ENCODE peak calls at places on chromosomes 16 and 17, in ten cellular contexts. One of them, this sample, is unnamed.

GRCh38 chr17:51764387-51764971 is 394.0 kb downstream of the CA10 start:
- DNase-seq in IMR-90: peak
- DNase-seq in lower lobe of right lung: no peak
- DNase-seq in CD4-positive, CD25-positive, alpha-beta regulatory T cell: peak
- DNase-seq in SK-N-MC: peak
- DNase-seq in ovary: peak
- DNase-seq in stomach: peak
- DNase-seq in H1: peak
- DNase-seq in psoas muscle: no peak
- DNase-seq in K562: peak
- DNase-seq in this sample: peak

GRCh38 chr17:43319293-43320124 is 79.3 kb upstream of the ARL4D start:
- DNase-seq in psoas muscle: no peak
- DNase-seq in lower lobe of right lung: no peak
- DNase-seq in H1: no peak
- DNase-seq in K562: no peak
- DNase-seq in stomach: no peak
- DNase-seq in IMR-90: no peak
- DNase-seq in SK-N-MC: no peak
- DNase-seq in ovary: no peak
- DNase-seq in CD4-positive, CD25-positive, alpha-beta regulatory T cell: no peak
- DNase-seq in this sample: no peak

GRCh38 chr16:19783847-19784736 is 66.0 kb downstream of the IQCK start:
- DNase-seq in H1: no peak
- DNase-seq in IMR-90: no peak
- DNase-seq in stomach: no peak
- DNase-seq in CD4-positive, CD25-positive, alpha-beta regulatory T cell: no peak
- DNase-seq in ovary: no peak
- DNase-seq in lower lobe of right lung: no peak
- DNase-seq in SK-N-MC: no peak
- DNase-seq in K562: no peak
- DNase-seq in psoas muscle: no peak
- DNase-seq in this sample: no peak

GRCh38 chr16:9124908-9125584 is 33.6 kb downstream of the HAPSTR1 start:
- DNase-seq in H1: no peak
- DNase-seq in CD4-positive, CD25-positive, alpha-beta regulatory T cell: no peak
- DNase-seq in stomach: no peak
- DNase-seq in K562: no peak
- DNase-seq in lower lobe of right lung: no peak
- DNase-seq in ovary: no peak
- DNase-seq in IMR-90: no peak
- DNase-seq in psoas muscle: no peak
- DNase-seq in SK-N-MC: no peak
- DNase-seq in this sample: no peak

GRCh38 chr16:74455619-74456289 is 34.5 kb upstream of the CLEC18B start:
- DNase-seq in K562: no peak
- DNase-seq in H1: no peak
- DNase-seq in CD4-positive, CD25-positive, alpha-beta regulatory T cell: no peak
- DNase-seq in ovary: no peak
- DNase-seq in stomach: no peak
- DNase-seq in IMR-90: peak
- DNase-seq in lower lobe of right lung: no peak
- DNase-seq in SK-N-MC: no peak
- DNase-seq in psoas muscle: no peak
- DNase-seq in this sample: peak

GRCh38 chr16:49345829-49346228 is 27.8 kb upstream of the C16orf78 start:
- DNase-seq in K562: no peak
- DNase-seq in SK-N-MC: no peak
- DNase-seq in lower lobe of right lung: no peak
- DNase-seq in CD4-positive, CD25-positive, alpha-beta regulatory T cell: no peak
- DNase-seq in ovary: no peak
- DNase-seq in stomach: no peak
- DNase-seq in psoas muscle: no peak
- DNase-seq in H1: no peak
- DNase-seq in IMR-90: no peak
- DNase-seq in this sample: no peak

GRCh38 chr17:14205992-14206461 is 30.6 kb downstream of the CDRT15 start:
- DNase-seq in H1: no peak
- DNase-seq in IMR-90: no peak
- DNase-seq in stomach: peak
- DNase-seq in ovary: no peak
- DNase-seq in CD4-positive, CD25-positive, alpha-beta regulatory T cell: peak
- DNase-seq in SK-N-MC: no peak
- DNase-seq in K562: no peak
- DNase-seq in lower lobe of right lung: peak
- DNase-seq in psoas muscle: peak
- DNase-seq in this sample: no peak

GRCh38 chr17:78383725-78384471 is 5.4 kb downstream of the PGS1 start:
- DNase-seq in SK-N-MC: no peak
- DNase-seq in K562: no peak
- DNase-seq in lower lobe of right lung: peak
- DNase-seq in stomach: peak
- DNase-seq in H1: no peak
- DNase-seq in CD4-positive, CD25-positive, alpha-beta regulatory T cell: no peak
- DNase-seq in psoas muscle: peak
- DNase-seq in ovary: no peak
- DNase-seq in IMR-90: peak
- DNase-seq in this sample: peak

GRCh38 chr17:48642843-48643696 is 16.9 kb upstream of the HOXB9 start:
- DNase-seq in CD4-positive, CD25-positive, alpha-beta regulatory T cell: no peak
- DNase-seq in ovary: no peak
- DNase-seq in H1: no peak
- DNase-seq in SK-N-MC: no peak
- DNase-seq in IMR-90: no peak
- DNase-seq in lower lobe of right lung: no peak
- DNase-seq in stomach: no peak
- DNase-seq in psoas muscle: no peak
- DNase-seq in K562: no peak
- DNase-seq in this sample: no peak

GRCh38 chr16:69554495-69554894 is 11.3 kb upstream of the NFAT5 start:
- DNase-seq in ovary: no peak
- DNase-seq in CD4-positive, CD25-positive, alpha-beta regulatory T cell: no peak
- DNase-seq in stomach: no peak
- DNase-seq in psoas muscle: no peak
- DNase-seq in SK-N-MC: no peak
- DNase-seq in K562: peak
- DNase-seq in lower lobe of right lung: no peak
- DNase-seq in H1: no peak
- DNase-seq in IMR-90: no peak
- DNase-seq in this sample: no peak

GRCh38 chr16:24482681-24483202 is 56.6 kb upstream of the RBBP6 start:
- DNase-seq in H1: peak
- DNase-seq in stomach: no peak
- DNase-seq in lower lobe of right lung: no peak
- DNase-seq in IMR-90: no peak
- DNase-seq in ovary: no peak
- DNase-seq in CD4-positive, CD25-positive, alpha-beta regulatory T cell: no peak
- DNase-seq in SK-N-MC: no peak
- DNase-seq in K562: no peak
- DNase-seq in psoas muscle: no peak
- DNase-seq in this sample: no peak

DNA sequence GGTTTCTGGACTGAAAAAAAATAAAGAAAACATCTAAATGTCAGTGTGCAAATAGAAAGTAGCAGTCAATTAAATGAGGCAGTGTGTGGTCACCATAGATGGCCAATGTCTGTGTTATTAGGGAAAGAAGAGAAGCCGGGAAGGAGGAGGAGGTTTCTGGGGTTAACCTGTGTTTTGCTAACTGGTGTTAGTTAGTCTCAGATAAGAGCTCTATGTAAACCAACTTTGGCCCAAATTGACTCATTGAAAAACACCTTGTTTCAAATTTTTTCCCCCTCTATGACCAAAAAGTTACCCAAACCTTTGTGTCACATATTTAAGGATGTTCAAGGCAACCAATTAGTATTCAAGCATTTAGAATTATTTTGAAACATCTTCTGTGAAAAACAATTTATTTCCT is 530.9 kb downstream of the MAF start:
- DNase-seq in K562: no peak
- DNase-seq in CD4-positive, CD25-positive, alpha-beta regulatory T cell: no peak
- DNase-seq in ovary: no peak
- DNase-seq in SK-N-MC: no peak
- DNase-seq in H1: no peak
- DNase-seq in stomach: no peak
- DNase-seq in psoas muscle: no peak
- DNase-seq in lower lobe of right lung: no peak
- DNase-seq in IMR-90: no peak
- DNase-seq in this sample: no peak
- H3K27ac ChIP-seq in K562: no peak
- H3K27ac ChIP-seq in CD4-positive, CD25-positive, alpha-beta regulatory T cell: no peak
- H3K27ac ChIP-seq in ovary: peak
- H3K27ac ChIP-seq in SK-N-MC: no peak
- H3K27ac ChIP-seq in H1: no peak
- H3K27ac ChIP-seq in stomach: no peak
- H3K27ac ChIP-seq in psoas muscle: no peak
- H3K27ac ChIP-seq in lower lobe of right lung: peak
- H3K27ac ChIP-seq in IMR-90: no peak
- H3K27ac ChIP-seq in this sample: no peak

GRCh38 chr17:34635876-34636275 is 56.5 kb downstream of the TMEM132E start:
- DNase-seq in psoas muscle: peak
- DNase-seq in ovary: no peak
- DNase-seq in IMR-90: no peak
- DNase-seq in K562: no peak
- DNase-seq in lower lobe of right lung: peak
- DNase-seq in SK-N-MC: no peak
- DNase-seq in stomach: no peak
- DNase-seq in H1: no peak
- DNase-seq in CD4-positive, CD25-positive, alpha-beta regulatory T cell: no peak
- DNase-seq in this sample: no peak

GRCh38 chr17:34637041-34637547 is 57.7 kb downstream of the TMEM132E start:
- DNase-seq in K562: no peak
- DNase-seq in SK-N-MC: no peak
- DNase-seq in IMR-90: no peak
- DNase-seq in ovary: no peak
- DNase-seq in psoas muscle: no peak
- DNase-seq in CD4-positive, CD25-positive, alpha-beta regulatory T cell: no peak
- DNase-seq in lower lobe of right lung: peak
- DNase-seq in H1: no peak
- DNase-seq in stomach: no peak
- DNase-seq in this sample: no peak

GRCh38 chr17:34639706-34640425 is 60.5 kb downstream of the TMEM132E start:
- DNase-seq in H1: no peak
- DNase-seq in K562: no peak
- DNase-seq in SK-N-MC: no peak
- DNase-seq in psoas muscle: no peak
- DNase-seq in IMR-90: no peak
- DNase-seq in stomach: no peak
- DNase-seq in lower lobe of right lung: peak
- DNase-seq in CD4-positive, CD25-positive, alpha-beta regulatory T cell: no peak
- DNase-seq in ovary: no peak
- DNase-seq in this sample: no peak

GRCh38 chr17:34638526-34639260 is 59.3 kb downstream of the TMEM132E start:
- DNase-seq in psoas muscle: no peak
- DNase-seq in IMR-90: no peak
- DNase-seq in stomach: no peak
- DNase-seq in CD4-positive, CD25-positive, alpha-beta regulatory T cell: no peak
- DNase-seq in ovary: no peak
- DNase-seq in lower lobe of right lung: peak
- DNase-seq in SK-N-MC: no peak
- DNase-seq in K562: no peak
- DNase-seq in H1: no peak
- DNase-seq in this sample: no peak

GRCh38 chr17:34637548-34638525 is 58.5 kb downstream of the TMEM132E start:
- DNase-seq in psoas muscle: peak
- DNase-seq in CD4-positive, CD25-positive, alpha-beta regulatory T cell: peak
- DNase-seq in lower lobe of right lung: peak
- DNase-seq in stomach: peak
- DNase-seq in ovary: peak
- DNase-seq in SK-N-MC: peak
- DNase-seq in K562: peak
- DNase-seq in H1: peak
- DNase-seq in IMR-90: peak
- DNase-seq in this sample: peak
- H3K4me3 ChIP-seq in psoas muscle: peak
- H3K4me3 ChIP-seq in CD4-positive, CD25-positive, alpha-beta regulatory T cell: peak
- H3K4me3 ChIP-seq in lower lobe of right lung: peak
- H3K4me3 ChIP-seq in stomach: peak
- H3K4me3 ChIP-seq in ovary: peak
- H3K4me3 ChIP-seq in SK-N-MC: no peak
- H3K4me3 ChIP-seq in K562: no peak
- H3K4me3 ChIP-seq in H1: no peak
- H3K4me3 ChIP-seq in IMR-90: no peak
- H3K4me3 ChIP-seq in this sample: no peak

GRCh38 chr17:9071016-9071415 is 49.7 kb downstream of the NTN1 start:
- DNase-seq in K562: no peak
- DNase-seq in lower lobe of right lung: no peak
- DNase-seq in stomach: no peak
- DNase-seq in H1: no peak
- DNase-seq in CD4-positive, CD25-positive, alpha-beta regulatory T cell: no peak
- DNase-seq in ovary: no peak
- DNase-seq in IMR-90: no peak
- DNase-seq in psoas muscle: no peak
- DNase-seq in SK-N-MC: no peak
- DNase-seq in this sample: no peak
- H3K27ac ChIP-seq in K562: no peak
- H3K27ac ChIP-seq in lower lobe of right lung: no peak
- H3K27ac ChIP-seq in stomach: no peak
- H3K27ac ChIP-seq in H1: no peak
- H3K27ac ChIP-seq in CD4-positive, CD25-positive, alpha-beta regulatory T cell: no peak
- H3K27ac ChIP-seq in ovary: no peak
- H3K27ac ChIP-seq in IMR-90: no peak
- H3K27ac ChIP-seq in psoas muscle: no peak
- H3K27ac ChIP-seq in SK-N-MC: no peak
- H3K27ac ChIP-seq in this sample: no peak

GRCh38 chr16:4507588-4508345 is 30.8 kb downstream of the CDIP1 start:
- DNase-seq in SK-N-MC: no peak
- DNase-seq in stomach: no peak
- DNase-seq in H1: no peak
- DNase-seq in psoas muscle: no peak
- DNase-seq in K562: no peak
- DNase-seq in CD4-positive, CD25-positive, alpha-beta regulatory T cell: no peak
- DNase-seq in lower lobe of right lung: no peak
- DNase-seq in ovary: no peak
- DNase-seq in IMR-90: no peak
- DNase-seq in this sample: no peak

GRCh38 chr16:4508806-4509205 is 29.8 kb downstream of the CDIP1 start:
- DNase-seq in ovary: no peak
- DNase-seq in SK-N-MC: no peak
- DNase-seq in IMR-90: no peak
- DNase-seq in K562: no peak
- DNase-seq in CD4-positive, CD25-positive, alpha-beta regulatory T cell: no peak
- DNase-seq in stomach: no peak
- DNase-seq in lower lobe of right lung: no peak
- DNase-seq in H1: no peak
- DNase-seq in psoas muscle: no peak
- DNase-seq in this sample: no peak

GRCh38 chr16:4509420-4509819 is 29.2 kb downstream of the CDIP1 start:
- DNase-seq in lower lobe of right lung: no peak
- DNase-seq in SK-N-MC: no peak
- DNase-seq in K562: no peak
- DNase-seq in ovary: no peak
- DNase-seq in IMR-90: no peak
- DNase-seq in H1: no peak
- DNase-seq in psoas muscle: no peak
- DNase-seq in stomach: no peak
- DNase-seq in CD4-positive, CD25-positive, alpha-beta regulatory T cell: no peak
- DNase-seq in this sample: no peak

GRCh38 chr16:4506450-4506849 is 30.3 kb downstream of the HMOX2 start:
- DNase-seq in IMR-90: peak
- DNase-seq in K562: peak
- DNase-seq in stomach: peak
- DNase-seq in lower lobe of right lung: no peak
- DNase-seq in psoas muscle: no peak
- DNase-seq in H1: no peak
- DNase-seq in SK-N-MC: no peak
- DNase-seq in ovary: peak
- DNase-seq in CD4-positive, CD25-positive, alpha-beta regulatory T cell: peak
- DNase-seq in this sample: peak

GRCh38 chr16:4505356-4506153 is 29.4 kb downstream of the HMOX2 start:
- DNase-seq in K562: no peak
- DNase-seq in lower lobe of right lung: peak
- DNase-seq in CD4-positive, CD25-positive, alpha-beta regulatory T cell: peak
- DNase-seq in SK-N-MC: no peak
- DNase-seq in psoas muscle: no peak
- DNase-seq in IMR-90: no peak
- DNase-seq in ovary: no peak
- DNase-seq in stomach: peak
- DNase-seq in H1: no peak
- DNase-seq in this sample: no peak
- H3K4me3 ChIP-seq in K562: no peak
- H3K4me3 ChIP-seq in lower lobe of right lung: no peak
- H3K4me3 ChIP-seq in CD4-positive, CD25-positive, alpha-beta regulatory T cell: peak
- H3K4me3 ChIP-seq in SK-N-MC: no peak
- H3K4me3 ChIP-seq in psoas muscle: no peak
- H3K4me3 ChIP-seq in IMR-90: no peak
- H3K4me3 ChIP-seq in ovary: no peak
- H3K4me3 ChIP-seq in stomach: no peak
- H3K4me3 ChIP-seq in H1: no peak
- H3K4me3 ChIP-seq in this sample: no peak